ENCODE peak calls at places on chromosomes 3 and 15, in seven cellular contexts. T is fibroblast of lung, K is cardiac muscle cell, H is heart left ventricle, R is adrenal gland, V is lower lobe of right lung, I is tibial artery. F is an unnamed sample.

GRCh38 chr3:9793161-9793781 is 389 bp downstream of the ARPC4 start:
- DNase-seq in I (peak; percentile 38), V (peak; percentile 71), T (peak; percentile 55), K (peak; percentile 36), R (no peak), H (no peak), F (no peak)

GRCh38 chr3:184748219-184749135 is 36.6 kb upstream of the MAGEF1 start:
- DNase-seq in T (peak; percentile 18), I (peak; percentile 30), H (no peak), R (no peak), V (no peak), K (peak; percentile 57), F (no peak)

GRCh38 chr3:177724020-177724638 is 526.8 kb upstream of the TBL1XR1 start:
- DNase-seq in H (peak; percentile 72), T (no peak), R (peak; percentile 69), V (peak; percentile 69), K (peak; percentile 24), I (peak; percentile 91), F (peak; percentile 94)

GRCh38 chr3:159151130-159151529 is 349.3 kb downstream of the MFSD1 start:
- DNase-seq in T (no peak), H (no peak), R (no peak), K (no peak), I (no peak), V (no peak), F (no peak)

GRCh38 chr3:126113733-126114132 is 29.8 kb upstream of the SLC41A3 start:
- DNase-seq in I (peak; percentile 16), V (no peak), K (peak; percentile 30), T (no peak), R (no peak), H (no peak), F (peak; percentile 1)

GRCh38 chr15:56001476-56002078 is 8.2 kb upstream of the NEDD4 start:
- DNase-seq in I (no peak), H (no peak), T (no peak), V (no peak), R (no peak), K (no peak), F (no peak)

GRCh38 chr3:162892921-162893793 is 1396.5 kb downstream of the OTOL1 start:
- DNase-seq in V (no peak), I (no peak), T (no peak), H (no peak), R (no peak), K (no peak), F (no peak)

GRCh38 chr15:44536298-44536961 is 517 bp upstream of the EIF3J start:
- DNase-seq in T (peak; percentile 78), R (peak; percentile 90), I (peak; percentile 90), K (peak; percentile 92), H (peak; percentile 91), V (peak; percentile 91), F (peak; percentile 82)

GRCh38 chr15:29936353-29937049 is 114.2 kb upstream of the TJP1 start:
- DNase-seq in R (no peak), H (no peak), I (no peak), T (peak; percentile 46), K (no peak), V (no peak), F (no peak)

GRCh38 chr15:29934251-29934650 is 112.0 kb upstream of the TJP1 start:
- DNase-seq in T (peak; percentile 72), V (no peak), H (no peak), K (no peak), R (no peak), I (no peak), F (no peak)

GRCh38 chr15:29933043-29933442 is 110.8 kb upstream of the TJP1 start:
- DNase-seq in K (no peak), R (no peak), V (no peak), T (no peak), H (no peak), I (no peak), F (no peak)

GRCh38 chr15:29937956-29938355 is 115.7 kb upstream of the TJP1 start:
- DNase-seq in V (no peak), T (peak; percentile 72), R (no peak), I (no peak), K (no peak), H (no peak), F (no peak)

DNA sequence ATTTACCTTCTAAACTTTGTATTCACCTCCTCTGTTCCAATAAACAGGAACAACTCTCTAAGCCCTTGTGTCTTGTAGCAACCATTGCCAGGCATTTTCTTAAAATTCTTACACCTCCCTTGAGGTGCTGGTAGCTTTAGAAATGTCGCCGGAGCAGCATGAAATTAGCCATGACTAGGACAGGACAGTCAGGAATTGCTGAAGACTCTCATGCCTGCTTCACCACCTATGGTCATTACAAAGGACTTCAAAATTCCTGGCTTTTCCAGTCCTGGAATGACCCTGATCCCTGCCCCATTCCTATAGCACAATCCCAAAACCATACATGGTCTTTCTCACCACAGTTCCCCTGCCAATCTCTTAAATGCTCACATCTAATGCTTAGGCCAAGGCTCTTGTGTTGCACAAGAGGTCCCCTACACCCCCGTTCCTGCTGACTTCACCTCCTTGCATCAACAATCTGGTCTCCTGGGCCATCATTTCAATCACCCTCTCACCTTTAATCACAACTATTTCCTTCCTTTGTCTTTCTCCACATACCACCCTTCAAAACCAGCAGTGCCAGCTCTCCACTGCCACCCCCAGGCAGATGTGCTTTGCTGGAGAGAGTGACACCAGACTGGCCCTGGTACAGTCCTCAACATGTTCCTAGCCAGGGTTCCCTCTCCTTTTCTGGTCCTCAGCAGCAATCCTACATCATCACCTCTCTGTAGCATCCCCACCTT is 113.2 kb upstream of the TJP1 start:
- DNase-seq in R (no peak), T (no peak), V (no peak), I (no peak), H (no peak), K (no peak), F (no peak)
- TF ChIP-seq CTCF in R (peak; percentile 29), T (no peak), V (peak; percentile 18), I (no peak), H (peak; percentile 28), K (no peak), F (no peak)

GRCh38 chr15:25739687-25740121 is 123.4 kb downstream of the ATP10A start:
- DNase-seq in T (peak; percentile 33), I (no peak), V (no peak), R (no peak), H (no peak), K (peak; percentile 46), F (no peak)
- H3K9me3 ChIP-seq in T (no peaks in the 10 kb centered on the region), I (no peaks in the 10 kb centered on the region), V (no peaks in the 10 kb centered on the region), R (no peaks in the 10 kb centered on the region), H (no peaks in the 10 kb centered on the region), K (no peaks in the 10 kb centered on the region), F (no peaks in the 10 kb centered on the region)

DNA sequence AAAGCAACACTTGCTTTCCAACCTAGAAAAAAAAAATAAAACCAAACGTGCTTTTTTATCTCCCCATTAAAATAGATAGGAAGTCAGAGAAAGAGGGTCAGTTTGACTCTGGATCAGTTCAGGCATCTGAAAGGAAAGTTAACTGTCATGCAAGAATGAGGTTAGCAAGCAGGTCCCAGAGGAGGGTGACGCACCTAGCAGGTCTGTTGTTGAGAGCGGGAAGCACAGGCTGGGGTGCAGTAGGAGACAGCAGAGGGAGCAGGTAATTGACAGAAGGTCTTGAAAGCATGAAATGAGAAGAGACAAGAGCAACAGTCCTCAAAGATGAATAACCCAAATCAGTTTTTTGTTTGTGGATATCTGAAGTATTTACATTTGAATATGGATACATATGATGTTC is 82.5 kb downstream of the ANO10 start:
- DNase-seq in I (no peak), R (no peak), V (no peak), H (no peak), T (no peak), K (no peak), F (no peak)
- H3K4me1 ChIP-seq in I (no peaks in the 10 kb centered on the region), R (no peaks in the 10 kb centered on the region), V (no peaks in the 10 kb centered on the region), H (no peaks in the 10 kb centered on the region), T (no peaks in the 10 kb centered on the region), K (no peaks in the 10 kb centered on the region), F (no peaks in the 10 kb centered on the region)

GRCh38 chr15:70669966-70670658 is 93.2 kb downstream of the UACA start:
- DNase-seq in H (no peak), V (no peak), I (no peak), T (no peak), R (no peak), K (peak; percentile 96), F (no peak)

GRCh38 chr15:70665599-70665998 is 97.8 kb downstream of the UACA start:
- DNase-seq in I (no peak), V (no peak), K (no peak), H (no peak), T (no peak), R (no peak), F (no peak)

GRCh38 chr15:70669006-70669602 is 94.3 kb downstream of the UACA start:
- DNase-seq in V (no peak), T (no peak), H (no peak), R (no peak), I (no peak), K (no peak), F (no peak)

GRCh38 chr15:70672081-70672480 is 91.3 kb downstream of the UACA start:
- DNase-seq in K (no peak), R (no peak), H (no peak), I (no peak), T (peak; percentile 53), V (no peak), F (no peak)

GRCh38 chr15:70670680-70671079 is 92.7 kb downstream of the UACA start:
- DNase-seq in R (no peak), T (no peak), H (no peak), K (no peak), V (no peak), I (no peak), F (no peak)
- TF ChIP-seq CTCF in R (peak; percentile 24), T (no peak), H (peak; percentile 25), K (peak; percentile 32), V (peak; percentile 11), I (no peak), F (no peak)

DNA sequence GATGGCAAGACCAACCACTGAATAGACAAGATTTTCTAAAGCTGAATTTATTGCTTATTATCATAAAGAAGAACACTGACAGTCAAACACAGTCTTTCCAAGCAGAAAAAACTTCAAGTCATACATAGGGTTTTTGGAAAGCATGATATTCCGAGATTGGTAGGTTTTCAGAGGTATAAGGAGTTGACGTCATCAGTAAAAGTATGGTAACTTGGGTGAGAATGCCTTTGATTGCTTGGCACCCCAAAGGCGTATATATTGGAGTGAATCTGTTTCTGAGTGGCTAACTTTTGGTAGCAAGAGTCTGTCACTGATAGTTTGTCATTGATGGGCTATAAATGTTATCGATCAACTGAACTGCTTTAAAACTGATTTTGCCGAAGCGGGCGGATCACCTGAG is 227.9 kb upstream of the CNTN4 start:
- DNase-seq in V (no peak), T (no peak), K (no peak), R (no peak), H (no peak), I (no peak), F (no peak)
- H3K9me3 ChIP-seq in V (no peaks in the 10 kb centered on the region), T (no peaks in the 10 kb centered on the region), K (no peaks in the 10 kb centered on the region), R (no peaks in the 10 kb centered on the region), H (peaks cover under 1% of the 10 kb centered on the region), I (no peaks in the 10 kb centered on the region), F (no peaks in the 10 kb centered on the region)

F was measured in gastrocnemius medialis.